ENCODE peak calls at places on chromosomes 7 and 10, in nine cellular contexts. A, J, T, V, N, I, U, L and X are unnamed samples.

GRCh38 chr10:14800397-14800796 is 25.7 kb upstream of the FAM107B start:
- DNase-seq in A (no peak), J (no peak), T (no peak), V (no peak), N (no peak), I (no peak), U (no peak), L (no peak), X (no peak)

GRCh38 chr10:30583778-30584415 is 45.7 kb downstream of the LYZL2 start:
- DNase-seq in A (no peak), J (peak), T (no peak), V (peak), N (peak), I (peak), U (peak), L (peak), X (peak)

GRCh38 chr7:40839881-40840280 is 705.1 kb downstream of the SUGCT start:
- DNase-seq in A (no peak), J (no peak), T (no peak), V (no peak), N (no peak), I (no peak), U (no peak), L (no peak), X (no peak)

GRCh38 chr7:100745184-100745583 is 11.8 kb downstream of the ZAN start:
- DNase-seq in A (peak), J (peak), T (peak), V (no peak), N (no peak), I (peak), U (no peak), L (peak), X (peak)

GRCh38 chr10:18700555-18700850 is 41.3 kb downstream of the ARL5B start:
- DNase-seq in A (no peak), J (no peak), T (no peak), V (no peak), N (no peak), I (no peak), U (no peak), L (no peak), X (no peak)

GRCh38 chr7:99404235-99404976 is 4.0 kb downstream of the PDAP1 start:
- DNase-seq in A (no peak), J (no peak), T (no peak), V (no peak), N (no peak), I (peak), U (no peak), L (no peak), X (no peak)

GRCh38 chr7:105202561-105203130 is 186.1 kb downstream of the SRPK2 start:
- DNase-seq in A (no peak), J (no peak), T (no peak), V (no peak), N (no peak), I (no peak), U (no peak), L (no peak), X (no peak)

GRCh38 chr7:127600885-127601284 is 7.3 kb downstream of the FSCN3 start:
- DNase-seq in A (no peak), J (no peak), T (no peak), V (no peak), N (no peak), I (no peak), U (no peak), L (no peak), X (no peak)

GRCh38 chr7:107079212-107079940 is 34.9 kb downstream of the PRKAR2B start:
- DNase-seq in A (peak), J (no peak), T (no peak), V (no peak), N (no peak), I (no peak), U (no peak), L (no peak), X (no peak)

GRCh38 chr10:99329891-99330674 is 927 bp downstream of the CNNM1 start:
- DNase-seq in A (peak), J (peak), T (peak), V (no peak), N (no peak), I (peak), U (no peak), L (no peak), X (no peak)

GRCh38 chr10:32445036-32445435 is 904 bp upstream of the CCDC7 start:
- DNase-seq in A (peak), J (no peak), T (peak), V (peak), N (no peak), I (no peak), U (no peak), L (no peak), X (no peak)

GRCh38 chr7:149736478-149737360 is 36.7 kb downstream of the ZNF467 start:
- DNase-seq in A (no peak), J (no peak), T (peak), V (no peak), N (no peak), I (no peak), U (no peak), L (no peak), X (no peak)

GRCh38 chr7:69800495-69800894 is 202.2 kb downstream of the AUTS2 start:
- DNase-seq in A (no peak), J (no peak), T (peak), V (peak), N (no peak), I (no peak), U (no peak), L (no peak), X (no peak)

GRCh38 chr7:77811895-77812685 is 13.5 kb downstream of the PHTF2 start:
- DNase-seq in A (no peak), J (no peak), T (no peak), V (no peak), N (no peak), I (no peak), U (peak), L (no peak), X (no peak)

GRCh38 chr7:127903913-127904705 is 127.1 kb downstream of the LRRC4 start:
- DNase-seq in A (no peak), J (no peak), T (no peak), V (no peak), N (no peak), I (no peak), U (no peak), L (no peak), X (no peak)

GRCh38 chr7:108099650-108100049 is 30.5 kb downstream of the LAMB4 start:
- DNase-seq in A (no peak), J (no peak), T (no peak), V (no peak), N (no peak), I (no peak), U (no peak), L (no peak), X (no peak)

GRCh38 chr10:78944658-78945333 is 124.0 kb upstream of the ZMIZ1 start:
- DNase-seq in A (no peak), J (peak), T (no peak), V (no peak), N (peak), I (peak), U (no peak), L (peak), X (peak)

GRCh38 chr10:80509403-80510161 is 28.1 kb upstream of the SH2D4B start:
- DNase-seq in A (no peak), J (no peak), T (no peak), V (peak), N (no peak), I (no peak), U (no peak), L (no peak), X (no peak)

GRCh38 chr10:14738011-14738510 is 36.6 kb downstream of the FAM107B start:
- DNase-seq in A (no peak), J (no peak), T (no peak), V (no peak), N (no peak), I (no peak), U (no peak), L (no peak), X (no peak)

GRCh38 chr7:42478717-42479116 is 241.7 kb upstream of the GLI3 start:
- DNase-seq in A (peak), J (no peak), T (no peak), V (no peak), N (no peak), I (no peak), U (no peak), L (no peak), X (no peak)

GRCh38 chr7:89593125-89593524 is 561.1 kb upstream of the STEAP1 start:
- DNase-seq in A (no peak), J (no peak), T (no peak), V (no peak), N (no peak), I (no peak), U (no peak), L (no peak), X (no peak)

GRCh38 chr10:132293416-132294195 is 14.1 kb downstream of the STK32C start:
- DNase-seq in A (peak), J (no peak), T (peak), V (no peak), N (peak), I (peak), U (no peak), L (peak), X (no peak)

GRCh38 chr7:46682841-46683624 is 762.0 kb upstream of the IGFBP3 start:
- DNase-seq in A (no peak), J (no peak), T (no peak), V (no peak), N (no peak), I (no peak), U (no peak), L (no peak), X (no peak)

GRCh38 chr7:113730309-113730955 is 188.4 kb downstream of the PPP1R3A start:
- DNase-seq in A (no peak), J (no peak), T (no peak), V (no peak), N (no peak), I (no peak), U (no peak), L (no peak), X (no peak)

GRCh38 chr10:89393898-89394297 is 1.5 kb downstream of the IFIT1 start:
- DNase-seq in A (no peak), J (no peak), T (no peak), V (no peak), N (no peak), I (no peak), U (no peak), L (no peak), X (no peak)

GRCh38 chr10:123148414-123149161 is 652 bp downstream of the HMX2 start:
- DNase-seq in A (peak), J (no peak), T (peak), V (no peak), N (no peak), I (no peak), U (no peak), L (no peak), X (no peak)

GRCh38 chr10:52212062-52212461 is 102.0 kb upstream of the DKK1 start:
- DNase-seq in A (no peak), J (no peak), T (no peak), V (no peak), N (no peak), I (no peak), U (peak), L (peak), X (no peak)

GRCh38 chr7:156128496-156128895 is 316.2 kb upstream of the SHH start:
- DNase-seq in A (no peak), J (no peak), T (no peak), V (no peak), N (no peak), I (no peak), U (no peak), L (no peak), X (no peak)

GRCh38 chr7:108335264-108335918 is 120.8 kb downstream of the NRCAM start:
- DNase-seq in A (no peak), J (no peak), T (peak), V (no peak), N (no peak), I (no peak), U (no peak), L (no peak), X (peak)

GRCh38 chr10:132131581-132132250 is 55.0 kb upstream of the DPYSL4 start:
- DNase-seq in A (no peak), J (no peak), T (no peak), V (no peak), N (peak), I (peak), U (no peak), L (no peak), X (no peak)

GRCh38 chr10:69335063-69335587 is 56.8 kb downstream of the HK1 start:
- DNase-seq in A (peak), J (no peak), T (no peak), V (no peak), N (no peak), I (peak), U (no peak), L (peak), X (no peak)

GRCh38 chr7:151493083-151493482 is 26.6 kb downstream of the RHEB start:
- DNase-seq in A (no peak), J (no peak), T (no peak), V (no peak), N (no peak), I (no peak), U (no peak), L (no peak), X (no peak)

GRCh38 chr10:24811906-24812305 is 88.2 kb upstream of the ARHGAP21 start:
- DNase-seq in A (no peak), J (no peak), T (no peak), V (no peak), N (no peak), I (no peak), U (peak), L (no peak), X (peak)

GRCh38 chr7:73703985-73704639 is 15.4 kb downstream of the STX1A start:
- DNase-seq in A (peak), J (peak), T (peak), V (peak), N (no peak), I (peak), U (no peak), L (peak), X (no peak)

GRCh38 chr10:59082249-59082648 is 94.2 kb upstream of the PHYHIPL start:
- DNase-seq in A (no peak), J (no peak), T (no peak), V (no peak), N (no peak), I (no peak), U (no peak), L (no peak), X (no peak)

GRCh38 chr10:71780161-71780560 is 6.8 kb upstream of the VSIR start:
- DNase-seq in A (no peak), J (no peak), T (no peak), V (no peak), N (no peak), I (no peak), U (no peak), L (no peak), X (no peak)

GRCh38 chr7:128775744-128776474 is at the start of gene OPN1SW:
- DNase-seq in A (no peak), J (no peak), T (no peak), V (no peak), N (no peak), I (no peak), U (no peak), L (no peak), X (no peak)

GRCh38 chr10:75109459-75109778 is 2.0 kb upstream of the SAMD8 start:
- DNase-seq in A (no peak), J (no peak), T (no peak), V (no peak), N (peak), I (no peak), U (no peak), L (no peak), X (no peak)

GRCh38 chr7:134421998-134422397 is 36.9 kb downstream of the AKR1B1 start:
- DNase-seq in A (no peak), J (no peak), T (no peak), V (peak), N (no peak), I (no peak), U (no peak), L (no peak), X (no peak)

GRCh38 chr10:12540341-12540781 is 191.0 kb downstream of the CAMK1D start:
- DNase-seq in A (no peak), J (no peak), T (no peak), V (no peak), N (no peak), I (no peak), U (no peak), L (no peak), X (no peak)

GRCh38 chr10:12541446-12542067 is 192.2 kb downstream of the CAMK1D start:
- DNase-seq in A (no peak), J (no peak), T (no peak), V (no peak), N (no peak), I (no peak), U (no peak), L (no peak), X (no peak)

GRCh38 chr10:12539350-12540164 is 190.2 kb downstream of the CAMK1D start:
- DNase-seq in A (no peak), J (no peak), T (no peak), V (no peak), N (peak), I (no peak), U (no peak), L (no peak), X (peak)

GRCh38 chr10:12535656-12536055 is 186.3 kb downstream of the CAMK1D start:
- DNase-seq in A (no peak), J (no peak), T (no peak), V (no peak), N (no peak), I (no peak), U (no peak), L (no peak), X (no peak)

GRCh38 chr10:12538596-12538995 is 189.2 kb downstream of the CAMK1D start:
- DNase-seq in A (no peak), J (no peak), T (no peak), V (no peak), N (no peak), I (no peak), U (no peak), L (no peak), X (no peak)
- TF ChIP-seq EP300 in A (no peak), J (no peak), T (no peak), V (no peak), N (no peak), I (no peak), U (no peak), L (no peak), X (no peak)

DNA sequence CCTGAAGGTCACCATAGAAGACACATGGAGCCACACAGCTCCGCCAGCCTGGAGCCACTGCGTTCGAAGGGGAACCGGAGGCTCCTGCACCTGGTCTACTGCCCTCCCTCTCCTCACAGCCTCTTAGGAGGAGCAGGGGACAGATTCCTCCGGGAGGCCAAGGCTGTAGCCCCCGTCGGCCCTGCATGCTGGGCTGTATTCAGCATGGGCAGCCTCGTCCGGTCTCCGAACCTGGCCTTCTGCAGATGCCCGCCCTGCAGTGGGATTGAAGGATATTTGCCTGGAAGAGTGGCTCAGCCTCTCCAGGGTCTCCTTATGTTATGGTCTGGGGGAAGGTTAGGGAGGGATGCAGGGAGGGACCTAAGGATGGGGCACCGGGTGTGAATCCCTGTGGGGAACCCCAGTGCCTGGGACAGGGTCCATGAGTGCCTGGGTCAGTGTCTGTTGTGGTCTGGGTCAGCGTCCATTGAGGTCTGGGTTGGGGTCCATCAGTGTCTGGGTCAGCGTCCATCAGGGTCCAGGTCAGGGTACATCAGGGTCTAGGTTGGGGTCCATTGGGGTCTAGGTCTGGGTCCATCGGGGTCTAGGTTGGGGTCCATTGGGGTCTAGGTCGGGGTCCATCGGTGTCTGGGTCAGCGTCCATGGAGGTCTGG is 13.0 kb upstream of the SCART1 start:
- DNase-seq in A (peak), J (no peak), T (no peak), V (no peak), N (no peak), I (no peak), U (no peak), L (no peak), X (no peak)
- TF ChIP-seq CTCF in A (no peak), J (no peak), T (no peak), V (no peak), N (no peak), I (no peak), U (no peak), L (no peak), X (no peak)

GRCh38 chr10:103663802-103664201 is 170.3 kb downstream of the NEURL1 start:
- DNase-seq in A (peak), J (peak), T (no peak), V (no peak), N (no peak), I (no peak), U (no peak), L (no peak), X (no peak)
- H3K27ac ChIP-seq in A (peak), J (peak), T (no peak), V (no peak), N (no peak), I (no peak), U (no peak), L (peak), X (peak)

DNA sequence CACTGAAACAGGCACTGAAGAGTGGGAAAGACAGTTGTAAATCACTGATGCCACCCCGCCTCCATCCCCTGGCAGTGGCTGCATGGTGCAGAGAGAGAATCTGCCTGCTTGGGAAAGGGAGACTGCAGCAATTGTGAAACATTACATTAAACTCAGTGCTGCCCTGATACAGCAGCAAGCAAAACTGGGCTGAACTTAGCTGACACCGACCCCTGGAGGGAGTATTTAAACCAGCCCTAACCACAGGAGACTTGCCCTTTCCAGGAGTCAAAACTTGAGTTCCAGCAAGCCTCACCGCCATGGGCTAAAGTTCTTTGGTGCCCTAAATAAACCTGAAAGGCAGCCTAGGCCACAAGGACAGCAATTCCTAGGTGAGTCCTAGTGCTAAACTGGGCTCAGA is 109.4 kb upstream of the PLPP4 start:
- DNase-seq in A (no peak), J (no peak), T (no peak), V (no peak), N (no peak), I (no peak), U (no peak), L (no peak), X (no peak)
- TF ChIP-seq EP300 in A (no peak), J (no peak), T (no peak), V (no peak), N (no peak), I (no peak), U (no peak), L (no peak), X (no peak)

GRCh38 chr7:55878701-55879100 is 8.6 kb upstream of the ZNF713 start:
- DNase-seq in A (no peak), J (no peak), T (no peak), V (no peak), N (no peak), I (no peak), U (no peak), L (no peak), X (no peak)

GRCh38 chr7:55887786-55888185 is 530 bp downstream of the ZNF713 start:
- DNase-seq in A (no peak), J (no peak), T (peak), V (no peak), N (no peak), I (peak), U (no peak), L (no peak), X (no peak)

DNA sequence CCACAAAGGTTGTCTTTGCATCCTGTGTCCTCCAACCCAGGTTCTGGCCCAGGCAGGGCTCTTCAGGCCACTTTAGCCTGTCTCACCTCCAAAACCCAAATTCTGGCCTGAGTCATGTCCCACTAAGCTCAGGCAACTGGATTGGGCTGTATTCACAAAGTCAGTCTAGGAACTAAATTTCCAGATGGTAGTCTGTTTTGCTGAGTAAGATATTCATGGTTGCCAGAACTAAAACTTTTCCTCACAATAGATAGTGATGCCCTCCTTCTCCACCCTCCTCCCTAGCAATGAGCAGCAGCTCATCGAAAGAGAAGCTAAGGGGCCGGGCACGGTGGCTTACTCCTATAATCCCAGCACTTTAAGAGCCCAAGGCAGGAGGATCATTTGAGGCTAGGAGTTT is 2.9 kb upstream of the ZNF713 start:
- DNase-seq in A (no peak), J (no peak), T (no peak), V (no peak), N (no peak), I (no peak), U (no peak), L (no peak), X (no peak)
- TF ChIP-seq CTCF in A (no peak), J (no peak), T (no peak), V (no peak), N (no peak), I (no peak), U (no peak), L (no peak), X (no peak)

DNA sequence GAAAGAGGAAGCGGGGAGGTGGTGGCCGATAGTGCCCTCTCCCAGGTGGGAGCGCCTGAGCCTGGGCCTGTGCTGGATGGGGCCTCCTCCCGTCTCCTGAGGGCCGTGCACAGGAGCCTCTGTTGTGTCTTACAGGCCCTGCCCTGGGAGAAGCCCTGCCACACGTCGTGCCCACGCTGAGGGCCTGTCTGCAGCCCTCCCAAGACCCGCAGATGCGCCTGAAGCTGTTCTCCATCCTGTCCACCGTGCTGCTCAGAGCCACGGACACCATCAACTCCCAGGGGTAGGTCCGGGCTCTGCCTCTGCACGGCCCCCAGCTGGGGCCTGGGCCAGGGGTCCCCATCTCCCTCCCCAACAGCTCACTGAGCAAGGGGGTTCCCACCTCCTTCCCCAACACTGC is 43.3 kb upstream of the PRKAR1B start:
- DNase-seq in A (no peak), J (no peak), T (no peak), V (no peak), N (no peak), I (peak), U (no peak), L (no peak), X (no peak)
- H3K27ac ChIP-seq in A (peak), J (peak), T (no peak), V (peak), N (peak), I (peak), U (no peak), L (peak), X (peak)